ENCODE peak calls at places on chromosomes 16 and 17, in eight cellular contexts. C is transverse colon, I is stomach, U is suprapubic skin, O is HCT116, N is breast epithelium, E is HepG2, F is K562. A is an unnamed sample.

GRCh38 chr17:2598166-2598565 is 4.7 kb downstream of the PAFAH1B1 start:
- DNase-seq in N (no peak), C (no peak), E (no peak), O (no peak), F (no peak), I (no peak), U (no peak), A (no peak)

GRCh38 chr17:5097101-5097834 is 14.4 kb downstream of the ZNF232 start:
- DNase-seq in O (no peak), C (peak; percentile 50), U (no peak), E (no peak), F (no peak), I (peak; percentile 30), N (no peak), A (no peak)

GRCh38 chr16:19776565-19776964 is 58.5 kb downstream of the IQCK start:
- DNase-seq in U (no peak), O (no peak), F (no peak), C (no peak), N (no peak), E (no peak), I (no peak), A (no peak)

GRCh38 chr16:88072571-88073001 is 121.4 kb downstream of the BANP start:
- DNase-seq in F (no peak), I (no peak), N (no peak), U (no peak), E (no peak), C (no peak), O (no peak), A (no peak)

GRCh38 chr17:52965856-52966255 is 807.3 kb upstream of the CA10 start:
- DNase-seq in C (no peak), N (no peak), U (no peak), F (no peak), E (no peak), I (no peak), O (no peak), A (no peak)

GRCh38 chr17:13306310-13306962 is 288.6 kb upstream of the ELAC2 start:
- DNase-seq in E (peak; percentile 69), C (no peak), N (no peak), U (no peak), F (peak; percentile 31), I (no peak), O (peak; percentile 81), A (no peak)

GRCh38 chr16:71893888-71894228 is 1.5 kb upstream of the IST1 start:
- DNase-seq in F (no peak), I (no peak), C (no peak), N (no peak), O (no peak), U (no peak), E (no peak), A (no peak)

GRCh38 chr16:89505204-89506112 is 2.7 kb upstream of the SPG7 start:
- DNase-seq in U (peak; percentile 91), E (peak; percentile 99), C (peak; percentile 97), I (peak; percentile 97), F (peak; percentile 73), N (peak; percentile 74), O (peak; percentile 95), A (peak; percentile 93)

GRCh38 chr17:8226536-8227237 is 16.3 kb upstream of the AURKB start:
- DNase-seq in U (peak; percentile 89), C (peak; percentile 81), N (peak; percentile 48), F (peak; percentile 62), O (peak; percentile 91), E (no peak), I (peak; percentile 32), A (no peak)

GRCh38 chr17:33463887-33464286 is 170.8 kb upstream of the ASIC2 start:
- DNase-seq in F (no peak), C (no peak), E (no peak), O (no peak), I (no peak), N (no peak), U (no peak), A (no peak)

GRCh38 chr17:48589831-48590602 is at the start of gene HOXB3:
- DNase-seq in I (no peak), F (no peak), E (no peak), U (no peak), C (no peak), N (no peak), O (no peak), A (no peak)

GRCh38 chr17:78338860-78339259 is 21.0 kb downstream of the SOCS3 start:
- DNase-seq in I (peak; percentile 68), N (no peak), F (no peak), C (peak; percentile 82), O (peak; percentile 75), E (no peak), U (no peak), A (no peak)

GRCh38 chr17:47717845-47718621 is 15.0 kb upstream of the TBX21 start:
- DNase-seq in I (no peak), U (no peak), F (no peak), O (no peak), N (no peak), C (no peak), E (no peak), A (no peak)

GRCh38 chr17:78995761-78996451 is 13.7 kb downstream of the CANT1 start:
- DNase-seq in O (no peak), N (peak; percentile 75), C (peak; percentile 90), U (peak; percentile 67), I (peak; percentile 87), F (no peak), E (no peak), A (no peak)

GRCh38 chr16:11191665-11192064 is 64.3 kb downstream of the SOCS1 start:
- DNase-seq in U (no peak), O (no peak), C (no peak), N (no peak), I (no peak), F (no peak), E (no peak), A (no peak)

GRCh38 chr16:11595908-11596504 is 9.3 kb upstream of the LITAF start:
- DNase-seq in N (no peak), F (no peak), O (no peak), E (no peak), C (no peak), U (no peak), I (no peak), A (no peak)

GRCh38 chr16:82761858-82762257 is 135.1 kb downstream of the CDH13 start:
- DNase-seq in O (no peak), E (no peak), U (no peak), N (no peak), I (no peak), F (no peak), C (no peak), A (no peak)

GRCh38 chr17:6435968-6436367 is 1.0 kb upstream of the AIPL1 start:
- DNase-seq in O (peak; percentile 46), C (peak; percentile 69), N (no peak), I (peak; percentile 69), E (peak; percentile 34), F (peak; percentile 68), U (no peak), A (no peak)

GRCh38 chr16:920722-921121 is 50.1 kb downstream of the LMF1 start:
- DNase-seq in E (no peak), C (no peak), O (no peak), N (peak; percentile 30), F (no peak), I (no peak), U (no peak), A (no peak)

GRCh38 chr17:58527306-58527705 is 12.9 kb upstream of the MTMR4 start:
- DNase-seq in E (no peak), N (no peak), I (no peak), F (no peak), O (no peak), C (no peak), U (no peak), A (no peak)

DNA sequence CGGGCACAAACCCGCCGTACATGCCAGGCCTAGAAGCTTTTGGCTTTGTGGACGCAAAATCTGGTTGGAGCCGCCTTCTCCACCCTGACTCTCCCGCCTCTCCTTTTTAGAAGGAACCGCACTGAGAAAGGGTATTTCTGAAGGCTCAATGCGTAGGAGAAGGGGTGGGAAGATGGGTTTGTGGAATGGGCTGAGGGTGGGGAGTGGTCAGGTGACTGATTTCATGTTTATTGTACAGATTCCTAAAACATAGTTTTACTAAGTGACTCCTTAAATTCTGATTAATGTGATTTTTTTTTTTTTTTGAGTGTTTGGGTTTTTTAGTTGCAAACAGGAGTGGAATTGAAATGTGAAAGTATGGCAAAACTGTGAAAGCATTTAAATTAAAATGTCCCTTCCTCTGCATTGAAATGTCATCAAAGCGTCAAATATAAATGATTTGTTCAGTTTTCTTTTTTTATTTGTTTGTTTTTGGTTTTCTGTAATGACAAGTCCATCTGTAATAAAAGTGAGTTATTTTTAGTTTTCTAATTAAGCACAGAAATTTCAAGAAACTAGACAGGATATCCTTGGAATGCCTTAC is 1.8 kb upstream of the TOB1 start:
- DNase-seq in I (no peak), U (no peak), E (no peak), C (no peak), O (no peak), F (no peak), N (no peak), A (no peak)
- TF ChIP-seq POLR2A in I (peak; percentile 50), U (no peak), E (no peak), C (no peak), O (no peak), F (no peak), N (no peak), A (no peak)

GRCh38 chr17:28970879-28971278 is 19.6 kb upstream of the PHF12 start:
- DNase-seq in U (no peak), N (no peak), I (no peak), O (no peak), C (no peak), E (no peak), F (no peak), A (no peak)
- H3K4me1 ChIP-seq in U (peaks cover 13% of the 10 kb centered on the region), N (no peaks in the 10 kb centered on the region), I (no peaks in the 10 kb centered on the region), O (peaks cover 3% of the 10 kb centered on the region), C (no peaks in the 10 kb centered on the region), E (peaks cover 36% of the 10 kb centered on the region), F (peaks cover 6% of the 10 kb centered on the region), A (peaks cover 7% of the 10 kb centered on the region)

GRCh38 chr16:84832488-84833141 is 12.8 kb downstream of the CRISPLD2 start:
- DNase-seq in F (no peak), I (peak; percentile 54), O (no peak), U (peak; percentile 95), C (peak; percentile 78), N (peak; percentile 81), E (no peak), A (no peak)
- TF ChIP-seq POLR2AphosphoS5 in F (no peak), I (peak; percentile 100), O (no peak), U (peak; percentile 97), C (peak; percentile 96), N (peak; percentile 99), E (no peak), A (peak; percentile 92)

DNA sequence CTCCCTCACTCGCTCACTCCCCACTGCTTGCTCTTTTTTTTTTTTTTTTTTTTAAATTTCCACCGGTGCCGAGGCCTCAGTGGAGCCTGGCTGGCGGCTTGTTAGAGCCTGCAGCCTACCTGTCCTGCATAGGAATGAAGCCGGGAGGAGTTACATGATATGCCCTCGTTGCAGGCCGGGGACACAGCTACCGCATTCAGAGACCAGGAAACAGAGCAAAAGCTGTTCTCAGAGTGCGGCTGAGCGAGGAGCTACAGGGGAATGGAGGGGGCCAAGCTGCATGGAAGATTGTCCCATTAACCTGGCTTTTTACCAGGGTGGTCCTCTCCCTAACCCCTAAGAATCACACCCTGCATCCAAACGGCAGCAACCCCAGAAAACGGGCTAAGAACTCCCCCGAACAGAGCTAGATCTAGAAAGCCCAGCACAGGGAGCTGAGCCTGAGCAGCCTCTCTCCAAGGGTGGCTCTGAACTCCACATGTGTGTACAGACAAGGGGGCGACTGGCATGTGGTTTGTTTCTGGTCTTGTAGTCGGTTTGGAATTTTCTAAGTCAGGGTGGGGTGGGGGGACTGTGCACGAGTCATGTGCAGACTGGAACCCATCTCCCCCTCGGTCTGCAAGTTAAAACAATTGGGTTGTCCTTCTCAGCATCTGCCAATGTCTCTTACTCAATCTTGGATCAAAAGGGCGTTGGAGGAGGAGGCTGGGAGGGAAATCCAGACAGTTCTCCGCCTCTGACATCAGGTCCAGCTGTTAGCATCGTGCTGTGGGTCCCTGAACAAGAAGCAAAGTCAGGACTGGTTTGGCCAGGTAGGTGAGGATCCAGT is 381.5 kb downstream of the SOX9 start:
- DNase-seq in F (no peak), E (peak; percentile 93), U (no peak), N (no peak), C (peak; percentile 37), I (peak; percentile 70), O (no peak), A (no peak)
- TF ChIP-seq POLR2A in F (no peak), E (no peak), U (no peak), N (no peak), C (no peak), I (no peak), O (no peak), A (no peak)